ENCODE peak calls at places on chromosomes 5 and 9, in eight cellular contexts. C, H, S, Q, W, M, F and J are unnamed samples.

GRCh38 chr9:79623799-79624721 is 52.3 kb downstream of the TLE4 start:
- DNase-seq in C (no peak), S (peak), W (peak), F (no peak), Q (no peak), M (no peak), H (no peak), J (no peak)

GRCh38 chr9:133813749-133814585 is 75.8 kb upstream of the SARDH start:
- DNase-seq in Q (no peak), S (no peak), H (no peak), C (no peak), M (peak), W (no peak), F (no peak), J (no peak)

GRCh38 chr5:96050273-96050880 is 88.7 kb upstream of the ELL2 start:
- DNase-seq in H (no peak), Q (no peak), W (no peak), C (no peak), F (no peak), M (no peak), S (peak), J (no peak)

GRCh38 chr5:122151640-122152039 is 22.3 kb downstream of the ZNF474 start:
- DNase-seq in Q (no peak), S (no peak), F (no peak), W (no peak), M (peak), H (no peak), C (no peak), J (no peak)

GRCh38 chr5:100758780-100759179 is 144.3 kb downstream of the ST8SIA4 start:
- DNase-seq in M (no peak), C (no peak), F (no peak), W (no peak), H (no peak), S (no peak), Q (no peak), J (no peak)

GRCh38 chr5:337565-338130 is 16.1 kb downstream of the AHRR start:
- DNase-seq in H (no peak), S (peak), Q (no peak), W (peak), M (peak), C (no peak), F (no peak), J (no peak)

GRCh38 chr5:79235222-79235577 is 731 bp upstream of the JMY start:
- DNase-seq in S (no peak), F (no peak), Q (no peak), C (no peak), W (no peak), M (peak), H (no peak), J (no peak)

GRCh38 chr5:123785160-123786001 is 273.4 kb downstream of the CSNK1G3 start:
- DNase-seq in M (peak), F (no peak), S (peak), C (no peak), H (no peak), W (no peak), Q (no peak), J (no peak)

GRCh38 chr9:91555132-91555531 is 131.5 kb upstream of the NFIL3 start:
- DNase-seq in Q (no peak), W (no peak), H (no peak), C (no peak), F (no peak), S (no peak), M (peak), J (no peak)

GRCh38 chr5:132674671-132675506 is 1.1 kb downstream of the IL4 start:
- DNase-seq in M (peak), H (peak), C (no peak), S (peak), F (no peak), Q (peak), W (no peak), J (no peak)

GRCh38 chr5:112146323-112146848 is 272.7 kb downstream of the EPB41L4A start:
- DNase-seq in F (no peak), C (no peak), Q (no peak), H (no peak), M (peak), W (no peak), S (no peak), J (no peak)

GRCh38 chr9:134131471-134132207 is 4.2 kb upstream of the WDR5 start:
- DNase-seq in S (no peak), C (no peak), M (no peak), H (no peak), F (no peak), W (no peak), Q (no peak), J (no peak)

GRCh38 chr5:127026166-127026565 is 4.2 kb downstream of the MARCHF3 start:
- DNase-seq in F (no peak), H (no peak), W (no peak), M (no peak), S (no peak), Q (no peak), C (no peak), J (no peak)

GRCh38 chr5:31918739-31919138 is 255.4 kb downstream of the GOLPH3 start:
- DNase-seq in H (no peak), C (no peak), F (no peak), Q (no peak), W (no peak), M (no peak), S (no peak), J (no peak)
- TF ChIP-seq POLR2A in H (no peak), C (no peak), F (no peak), Q (no peak), W (no peak), M (no peak), S (no peak), J (no peak)

DNA sequence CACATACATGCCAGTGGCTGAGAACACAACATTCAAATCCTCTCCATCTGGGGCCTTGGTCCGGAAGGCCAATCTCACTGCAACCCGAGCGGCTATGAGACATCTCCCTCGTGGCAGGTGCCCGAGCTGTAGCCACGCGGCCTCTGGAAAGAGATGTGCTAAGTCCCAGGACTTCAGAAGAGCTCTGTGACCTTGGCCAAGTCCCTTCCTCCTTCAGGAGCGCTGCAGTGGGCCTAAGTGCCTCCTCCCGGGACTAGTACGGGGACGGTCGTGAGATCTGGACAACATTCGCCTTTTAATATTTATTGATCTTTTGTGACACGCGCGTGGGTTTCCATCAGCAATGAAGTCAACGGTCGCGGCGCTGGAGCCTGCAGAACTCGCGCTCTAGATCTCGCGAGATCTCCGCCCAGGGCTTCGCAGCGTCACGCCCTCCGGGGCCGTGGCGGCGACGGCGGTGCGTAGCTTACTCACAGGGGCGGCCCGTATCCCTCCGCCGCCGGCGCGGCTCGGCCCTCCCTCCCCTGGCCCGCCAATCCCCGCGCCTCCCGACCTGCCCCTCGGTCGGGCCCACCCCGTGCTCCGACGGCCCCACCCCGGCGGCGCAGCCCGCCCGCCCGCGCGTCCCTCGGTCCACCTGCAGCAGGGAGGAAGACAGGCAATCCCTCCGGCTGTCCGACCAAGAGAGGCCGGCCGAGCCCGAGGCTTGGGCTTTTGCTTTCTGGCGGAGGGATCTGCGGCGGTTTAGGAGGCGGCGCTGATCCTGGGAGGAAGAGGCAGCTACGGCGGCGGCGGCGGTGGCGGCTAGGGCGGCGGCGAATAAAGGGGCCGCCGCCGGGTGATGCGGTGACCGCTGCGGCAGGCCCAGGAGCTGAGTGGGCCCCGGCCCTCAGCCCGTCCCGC is at the start of gene UBE2D2:
- DNase-seq in Q (peak), H (peak), W (peak), S (peak), C (peak), M (peak), F (peak), J (peak)
- TF ChIP-seq POLR2A in Q (peak), H (peak), W (peak), S (peak), C (peak), M (peak), F (peak), J (peak)

GRCh38 chr5:151151263-151151660 is 6.3 kb downstream of the ANXA6 start:
- DNase-seq in M (no peak), C (no peak), S (no peak), H (no peak), W (peak), Q (no peak), F (no peak), J (no peak)

GRCh38 chr5:151148583-151148982 is 9.0 kb downstream of the ANXA6 start:
- DNase-seq in C (no peak), Q (no peak), H (no peak), W (peak), M (no peak), S (no peak), F (no peak), J (no peak)

GRCh38 chr5:151153300-151153699 is 4.3 kb downstream of the ANXA6 start:
- DNase-seq in W (no peak), C (no peak), H (no peak), F (no peak), M (no peak), S (no peak), Q (no peak), J (no peak)

GRCh38 chr5:151151793-151152192 is 5.8 kb downstream of the ANXA6 start:
- DNase-seq in F (no peak), Q (no peak), C (no peak), S (no peak), H (no peak), W (peak), M (peak), J (peak)

GRCh38 chr5:151150484-151151262 is 6.9 kb downstream of the ANXA6 start:
- DNase-seq in Q (no peak), S (peak), C (peak), W (peak), H (peak), M (peak), F (no peak), J (no peak)
- TF ChIP-seq POLR2A in Q (no peak), S (no peak), C (peak), W (no peak), H (no peak), M (no peak), F (no peak), J (no peak)

DNA sequence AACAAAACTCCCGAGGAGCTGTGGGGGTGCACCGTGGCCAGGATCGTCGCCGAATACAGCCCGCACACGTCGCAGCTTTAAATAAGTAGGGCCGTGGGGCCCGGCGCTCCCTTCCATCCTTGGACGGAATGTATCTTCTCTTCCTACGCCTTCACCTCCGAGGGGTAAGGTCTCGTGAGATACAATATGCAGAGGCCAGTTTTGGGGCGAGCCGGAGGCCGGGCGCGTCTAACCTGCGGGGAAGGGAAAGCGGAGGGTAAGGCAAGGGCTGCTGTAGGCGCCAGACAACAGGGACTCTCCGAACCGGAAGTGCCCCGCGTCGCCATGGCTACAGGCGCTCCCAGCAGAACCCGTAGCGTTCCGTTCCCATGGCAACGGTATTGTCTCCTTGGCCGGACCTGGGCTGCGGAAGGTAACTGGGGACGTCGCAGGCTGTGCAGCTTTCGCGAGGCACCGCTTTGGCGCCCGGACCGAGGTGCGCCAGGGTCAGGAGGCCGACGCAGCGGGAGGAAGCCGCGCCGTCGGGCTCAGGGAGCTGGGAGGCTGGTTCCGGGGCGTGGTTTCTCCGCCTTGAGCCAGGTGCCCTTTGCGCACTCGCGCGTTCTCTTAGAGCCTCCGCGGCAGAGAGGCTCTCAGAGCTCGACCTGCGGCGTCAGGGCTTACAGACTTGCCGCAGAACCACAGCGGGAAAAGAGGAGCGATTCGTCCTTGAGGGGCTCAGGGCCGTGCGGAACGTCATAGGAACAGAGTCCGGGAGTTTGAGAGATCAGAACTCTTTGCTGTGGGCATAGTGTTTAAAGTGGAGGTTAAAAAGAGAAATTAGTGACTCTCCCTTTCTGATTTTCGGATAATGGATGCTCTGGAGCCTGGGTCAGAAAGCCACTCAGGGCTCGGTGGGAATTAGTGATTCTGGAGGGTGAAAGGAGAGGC is at the start of gene TTC23L:
- DNase-seq in Q (peak), H (peak), F (peak), C (peak), S (peak), W (peak), M (peak), J (peak)
- TF ChIP-seq POLR2A in Q (peak), H (peak), F (peak), C (peak), S (no peak), W (no peak), M (no peak), J (peak)

GRCh38 chr5:177425801-177426565 is 493 bp upstream of the GRK6 start:
- DNase-seq in W (peak), C (peak), S (peak), Q (peak), M (peak), F (peak), H (peak), J (peak)

GRCh38 chr5:177427919-177428573 is 1.6 kb downstream of the GRK6 start:
- DNase-seq in S (no peak), Q (no peak), M (no peak), W (peak), C (no peak), F (no peak), H (no peak), J (no peak)

GRCh38 chr5:177426566-177427210 is at the start of gene GRK6:
- DNase-seq in F (no peak), S (no peak), C (peak), H (no peak), M (no peak), Q (peak), W (peak), J (peak)

GRCh38 chr5:177428574-177429217 is 2.2 kb downstream of the GRK6 start:
- DNase-seq in Q (no peak), W (no peak), S (no peak), H (no peak), C (no peak), F (no peak), M (no peak), J (no peak)

GRCh38 chr5:177427211-177427822 is 841 bp downstream of the GRK6 start:
- DNase-seq in S (peak), H (no peak), Q (peak), M (no peak), W (peak), C (no peak), F (no peak), J (no peak)
- TF ChIP-seq POLR2A in S (no peak), H (peak), Q (no peak), M (no peak), W (no peak), C (no peak), F (no peak), J (no peak)

GRCh38 chr9:124840300-124840833 is 12.9 kb upstream of the WDR38 start:
- DNase-seq in H (no peak), C (no peak), S (no peak), F (no peak), W (no peak), M (no peak), Q (no peak), J (no peak)
- TF ChIP-seq POLR2A in H (no peak), C (no peak), S (no peak), F (no peak), W (no peak), M (no peak), Q (no peak), J (no peak)